ENCODE peak calls at places on chromosomes 1 and 21, in nine cellular contexts. S is RWPE2, K is heart right ventricle, P is suprapubic skin, V is pancreas, Q is left ventricle myocardium inferior, J is tibial artery, L is A549, D is left lung. G is an unnamed sample.

GRCh38 chr1:13801232-13801631 is 101.2 kb downstream of the PRDM2 start:
- DNase-seq in S (no peak), K (no peak), P (no peak), V (no peak), Q (no peak), J (no peak), L (no peak), D (no peak), G (no peak)

GRCh38 chr1:182889997-182890396 is 50.9 kb downstream of the DHX9 start:
- DNase-seq in S (no peak), K (no peak), P (no peak), V (no peak), Q (no peak), J (no peak), L (no peak), D (no peak), G (no peak)

GRCh38 chr1:54167422-54168139 is 14.8 kb upstream of the CDCP2 start:
- DNase-seq in S (peak; percentile 89), K (no peak), P (no peak), V (no peak), Q (no peak), J (no peak), L (no peak), D (no peak), G (no peak)

GRCh38 chr21:34839070-34839820 is 170.5 kb downstream of the CLIC6 start:
- DNase-seq in S (no peak), K (no peak), P (no peak), V (no peak), Q (no peak), J (no peak), L (no peak), D (no peak), G (no peak)

GRCh38 chr1:228081578-228082259 is 789 bp upstream of the ARF1 start:
- DNase-seq in S (no peak), K (no peak), P (no peak), V (no peak), Q (peak; percentile 18), J (no peak), L (no peak), D (peak; percentile 77), G (no peak)

GRCh38 chr1:167631386-167631941 is 1.4 kb downstream of the RCSD1 start:
- DNase-seq in S (no peak), K (no peak), P (no peak), V (no peak), Q (no peak), J (no peak), L (no peak), D (no peak), G (no peak)

GRCh38 chr1:61436491-61437120 is 288.3 kb downstream of the TM2D1 start:
- DNase-seq in S (no peak), K (no peak), P (no peak), V (no peak), Q (no peak), J (peak; percentile 54), L (no peak), D (no peak), G (no peak)

GRCh38 chr1:37282763-37283162 is 191.6 kb upstream of the ZC3H12A start:
- DNase-seq in S (no peak), K (no peak), P (no peak), V (no peak), Q (no peak), J (no peak), L (no peak), D (no peak), G (no peak)

GRCh38 chr1:183089025-183089639 is 65.9 kb downstream of the LAMC1 start:
- DNase-seq in S (no peak), K (no peak), P (no peak), V (no peak), Q (no peak), J (no peak), L (no peak), D (no peak), G (no peak)

GRCh38 chr1:7684132-7684531 is 87.0 kb upstream of the VAMP3 start:
- DNase-seq in S (peak; percentile 36), K (no peak), P (no peak), V (no peak), Q (no peak), J (no peak), L (no peak), D (peak; percentile 49), G (no peak)

GRCh38 chr1:204258213-204259115 is 44.7 kb upstream of the GOLT1A start:
- DNase-seq in S (no peak), K (peak; percentile 64), P (no peak), V (peak; percentile 68), Q (peak; percentile 56), J (no peak), L (peak; percentile 85), D (peak; percentile 83), G (no peak)

GRCh38 chr1:101188311-101188710 is 48.5 kb upstream of the S1PR1 start:
- DNase-seq in S (no peak), K (no peak), P (no peak), V (no peak), Q (no peak), J (no peak), L (no peak), D (no peak), G (no peak)

GRCh38 chr1:203038891-203039608 is 12.8 kb downstream of the PPFIA4 start:
- DNase-seq in S (peak; percentile 56), K (peak; percentile 73), P (peak; percentile 85), V (peak; percentile 75), Q (peak; percentile 72), J (peak; percentile 76), L (peak; percentile 86), D (peak; percentile 85), G (peak; percentile 37)

GRCh38 chr1:202953412-202953811 is 4.7 kb downstream of the ADIPOR1 start:
- DNase-seq in S (no peak), K (no peak), P (no peak), V (no peak), Q (no peak), J (no peak), L (no peak), D (no peak), G (no peak)

GRCh38 chr1:221778535-221779142 is 36.8 kb upstream of the DUSP10 start:
- DNase-seq in S (no peak), K (no peak), P (no peak), V (no peak), Q (no peak), J (no peak), L (no peak), D (peak; percentile 64), G (no peak)

GRCh38 chr1:44217809-44218410 is 4.6 kb downstream of the DMAP1 start:
- DNase-seq in S (no peak), K (peak; percentile 74), P (no peak), V (peak; percentile 90), Q (peak; percentile 67), J (peak; percentile 76), L (peak; percentile 30), D (no peak), G (no peak)

GRCh38 chr1:164623805-164624204 is 64.8 kb downstream of the PBX1 start:
- DNase-seq in S (no peak), K (no peak), P (no peak), V (no peak), Q (no peak), J (no peak), L (no peak), D (no peak), G (no peak)
- H3K4me1 ChIP-seq in S (peaks cover 3% of the 10 kb centered on the region), K (peaks cover 52% of the 10 kb centered on the region), P (peaks cover 36% of the 10 kb centered on the region), V (peaks cover 19% of the 10 kb centered on the region), Q (peaks cover 65% of the 10 kb centered on the region), J (no peaks in the 10 kb centered on the region), L (peaks cover 44% of the 10 kb centered on the region), D (peaks cover 15% of the 10 kb centered on the region), G (no peaks in the 10 kb centered on the region)

DNA sequence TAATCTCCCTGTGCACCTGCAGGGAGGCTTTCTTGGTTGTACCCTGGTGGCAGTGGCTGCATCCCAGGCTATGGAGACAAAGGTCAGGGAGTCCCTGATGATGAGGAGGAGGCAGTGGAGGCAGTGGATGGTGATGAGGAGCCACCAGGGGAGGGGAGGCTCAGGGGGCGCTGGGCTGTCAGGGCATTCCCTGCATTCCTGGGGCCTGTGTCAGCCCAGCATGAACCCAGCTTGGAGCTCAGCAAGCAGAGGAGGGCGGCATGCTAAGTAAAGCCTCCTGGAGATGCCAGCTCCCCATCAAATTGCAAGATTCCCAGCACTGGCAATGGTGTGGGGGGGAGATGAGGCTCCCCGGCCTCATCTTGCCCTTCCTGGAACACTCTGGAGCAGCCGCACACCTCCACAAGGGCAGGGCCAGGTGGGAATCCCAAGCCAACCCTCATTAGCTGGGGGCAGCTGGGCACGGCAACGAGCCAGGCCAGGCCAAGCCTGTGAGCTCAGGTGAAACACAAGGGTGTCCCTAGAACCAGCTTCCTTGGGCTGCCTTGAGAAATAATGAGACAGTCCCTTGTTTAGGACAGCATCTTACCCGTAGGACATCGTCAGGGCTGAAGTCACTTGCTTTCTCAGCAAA is 469.5 kb downstream of the MATN1 start:
- DNase-seq in S (peak; percentile 20), K (no peak), P (no peak), V (no peak), Q (no peak), J (no peak), L (no peak), D (no peak), G (no peak)
- TF ChIP-seq CTCF in S (no peak), K (no peak), P (no peak), V (no peak), Q (no peak), J (no peak), L (no peak), D (no peak), G (no peak)

GRCh38 chr1:225777058-225777582 is 506 bp upstream of the SRP9 start:
- DNase-seq in S (no peak), K (no peak), P (no peak), V (no peak), Q (no peak), J (no peak), L (no peak), D (no peak), G (no peak)

GRCh38 chr1:225780134-225780533 is 2.5 kb downstream of the SRP9 start:
- DNase-seq in S (no peak), K (no peak), P (no peak), V (no peak), Q (no peak), J (no peak), L (no peak), D (no peak), G (no peak)

GRCh38 chr1:225776294-225776693 is 1.3 kb upstream of the SRP9 start:
- DNase-seq in S (no peak), K (no peak), P (no peak), V (no peak), Q (no peak), J (no peak), L (no peak), D (no peak), G (no peak)

GRCh38 chr1:225777583-225778411 is at the start of gene SRP9:
- DNase-seq in S (peak; percentile 93), K (peak; percentile 99), P (peak; percentile 99), V (peak; percentile 99), Q (peak; percentile 99), J (peak; percentile 99), L (peak; percentile 92), D (peak; percentile 99), G (peak; percentile 95)

DNA sequence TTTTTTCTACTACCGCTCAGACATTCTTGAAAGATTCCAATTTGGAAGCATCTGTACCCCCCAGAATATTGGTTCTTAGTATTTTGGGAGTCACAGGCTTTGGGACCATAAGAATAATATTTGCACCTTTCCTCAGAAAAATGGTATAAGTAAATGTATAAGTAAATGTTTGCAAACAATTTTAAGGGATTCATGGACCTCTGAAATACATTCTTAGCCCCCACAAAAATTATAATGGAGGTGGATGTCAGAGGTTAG is 715 bp downstream of the SRP9 start:
- DNase-seq in S (no peak), K (no peak), P (no peak), V (no peak), Q (no peak), J (no peak), L (no peak), D (no peak), G (no peak)
- H3K4me1 ChIP-seq in S (peaks cover 4% of the 10 kb centered on the region), K (peaks cover 54% of the 10 kb centered on the region), P (peaks cover 54% of the 10 kb centered on the region), V (peaks cover 20% of the 10 kb centered on the region), Q (peaks cover 63% of the 10 kb centered on the region), J (no peaks in the 10 kb centered on the region), L (peaks cover 45% of the 10 kb centered on the region), D (peaks cover 61% of the 10 kb centered on the region), G (peaks cover 29% of the 10 kb centered on the region)

GRCh38 chr1:160544647-160545046 is 21.6 kb upstream of the SLAMF6 start:
- DNase-seq in S (no peak), K (no peak), P (no peak), V (no peak), Q (no peak), J (no peak), L (no peak), D (no peak), G (no peak)
- TF ChIP-seq CTCF in S (peak; percentile 41), K (no peak), P (no peak), V (no peak), Q (peak; percentile 35), J (no peak), L (peak; percentile 44), D (no peak), G (no peak)

G was measured in thoracic aorta.